ENCODE peak calls at places on chromosomes 12 and 14, in seven cellular contexts. O is heart left ventricle, F is cardiac fibroblast, T is testis, B is gastrocnemius medialis, R is suprapubic skin, Z is choroid plexus epithelial cell. K is an unnamed sample.

GRCh38 chr12:121001060-121001459 is 15.2 kb downstream of the C12orf43 start:
- DNase-seq in B (no peak), T (no peak), O (no peak), F (no peak), R (no peak), Z (no peak), K (no peak)

GRCh38 chr12:1927751-1928351 is 9.4 kb upstream of the CACNA2D4 start:
- DNase-seq in F (peak), O (peak), Z (no peak), R (peak), B (no peak), T (peak), K (no peak)

GRCh38 chr12:47736216-47736615 is 10.9 kb upstream of the ENDOU start:
- DNase-seq in F (no peak), Z (no peak), O (peak), T (no peak), B (no peak), R (no peak), K (no peak)

GRCh38 chr12:57813971-57814771 is 4.4 kb downstream of the AVIL start:
- DNase-seq in Z (peak), R (no peak), F (peak), O (no peak), B (no peak), T (peak), K (peak)

GRCh38 chr14:22536853-22537338 is 52.1 kb downstream of the DAD1 start:
- DNase-seq in F (peak), T (no peak), Z (peak), R (no peak), O (peak), B (peak), K (peak)

GRCh38 chr14:85358136-85358785 is 171.7 kb upstream of the FLRT2 start:
- DNase-seq in B (no peak), T (no peak), O (no peak), Z (no peak), R (no peak), F (no peak), K (no peak)

GRCh38 chr12:96108321-96108720 is 72.9 kb upstream of the LTA4H start:
- DNase-seq in B (no peak), T (no peak), F (peak), O (peak), R (no peak), Z (no peak), K (no peak)

GRCh38 chr12:15772405-15773018 is 16.7 kb downstream of the EPS8 start:
- DNase-seq in B (no peak), T (no peak), O (no peak), F (peak), R (no peak), Z (peak), K (peak)

GRCh38 chr14:62988967-62989366 is 56.3 kb downstream of the KCNH5 start:
- DNase-seq in R (no peak), O (no peak), Z (peak), T (no peak), B (no peak), F (peak), K (no peak)

GRCh38 chr12:46209914-46210834 is 58.7 kb downstream of the SLC38A1 start:
- DNase-seq in B (peak), O (peak), Z (no peak), R (no peak), T (no peak), F (peak), K (no peak)

GRCh38 chr14:100107236-100107635 is 42.0 kb downstream of the EVL start:
- DNase-seq in F (no peak), T (no peak), O (no peak), R (no peak), B (no peak), Z (no peak), K (peak)

GRCh38 chr12:71610036-71610795 is 53.4 kb downstream of the ZFC3H1 start:
- DNase-seq in O (no peak), F (no peak), R (no peak), Z (no peak), T (no peak), B (no peak), K (no peak)

GRCh38 chr12:110266980-110267620 is 13.9 kb upstream of the ATP2A2 start:
- DNase-seq in T (no peak), Z (peak), R (peak), B (peak), F (peak), O (peak), K (peak)

GRCh38 chr14:20988717-20989116 is 1.1 kb upstream of the METTL17 start:
- DNase-seq in O (no peak), T (no peak), R (no peak), F (no peak), B (no peak), Z (peak), K (no peak)
- H3K4me3 ChIP-seq in O (no peak), T (peak), R (no peak), F (no peak), B (no peak), Z (no peak), K (no peak)

GRCh38 chr12:92603741-92604432 is 98.9 kb upstream of the PLEKHG7 start:
- DNase-seq in B (no peak), Z (no peak), R (no peak), F (no peak), O (no peak), T (no peak), K (no peak)
- TF ChIP-seq CTCF in B (no peak), Z (peak), R (no peak), F (peak), O (no peak), T (no peak), K (peak)

DNA sequence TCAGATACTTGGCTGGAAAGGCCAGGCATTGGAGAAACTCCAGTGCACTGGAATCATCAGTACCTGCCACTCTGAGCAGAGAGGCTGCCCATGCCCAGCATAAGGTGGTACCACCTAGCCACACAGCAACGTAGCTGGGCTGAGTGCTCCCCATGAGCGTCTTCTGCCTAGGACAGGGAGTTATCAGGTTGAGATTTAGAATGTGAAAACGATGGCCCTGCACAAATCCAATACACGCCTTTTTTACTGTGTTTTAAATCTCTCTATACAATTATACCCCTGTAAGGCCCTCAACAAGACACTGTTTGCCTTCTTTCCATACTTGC is 66.7 kb upstream of the PTGR2 start:
- DNase-seq in R (no peak), O (no peak), Z (no peak), T (no peak), F (no peak), B (no peak), K (no peak)
- H3K4me3 ChIP-seq in R (peak), O (peak), Z (peak), T (no peak), F (peak), B (peak), K (peak)

GRCh38 chr12:29650371-29650770 is 133.4 kb downstream of the TMTC1 start:
- DNase-seq in T (no peak), F (no peak), O (no peak), R (no peak), Z (no peak), B (no peak), K (no peak)

GRCh38 chr12:29656762-29657538 is 126.8 kb downstream of the TMTC1 start:
- DNase-seq in B (no peak), Z (no peak), R (no peak), F (no peak), O (no peak), T (no peak), K (no peak)

GRCh38 chr12:29653286-29653685 is 130.5 kb downstream of the TMTC1 start:
- DNase-seq in F (no peak), T (no peak), O (no peak), R (no peak), Z (no peak), B (no peak), K (no peak)

GRCh38 chr12:29660847-29661246 is 122.9 kb downstream of the TMTC1 start:
- DNase-seq in Z (no peak), O (no peak), B (no peak), F (no peak), T (no peak), R (no peak), K (no peak)

GRCh38 chr12:29655861-29656260 is 127.9 kb downstream of the TMTC1 start:
- DNase-seq in F (peak), B (no peak), O (no peak), T (no peak), R (no peak), Z (no peak), K (no peak)
- TF ChIP-seq CTCF in F (no peak), B (no peak), O (no peak), T (no peak), R (no peak), Z (no peak), K (no peak)

DNA sequence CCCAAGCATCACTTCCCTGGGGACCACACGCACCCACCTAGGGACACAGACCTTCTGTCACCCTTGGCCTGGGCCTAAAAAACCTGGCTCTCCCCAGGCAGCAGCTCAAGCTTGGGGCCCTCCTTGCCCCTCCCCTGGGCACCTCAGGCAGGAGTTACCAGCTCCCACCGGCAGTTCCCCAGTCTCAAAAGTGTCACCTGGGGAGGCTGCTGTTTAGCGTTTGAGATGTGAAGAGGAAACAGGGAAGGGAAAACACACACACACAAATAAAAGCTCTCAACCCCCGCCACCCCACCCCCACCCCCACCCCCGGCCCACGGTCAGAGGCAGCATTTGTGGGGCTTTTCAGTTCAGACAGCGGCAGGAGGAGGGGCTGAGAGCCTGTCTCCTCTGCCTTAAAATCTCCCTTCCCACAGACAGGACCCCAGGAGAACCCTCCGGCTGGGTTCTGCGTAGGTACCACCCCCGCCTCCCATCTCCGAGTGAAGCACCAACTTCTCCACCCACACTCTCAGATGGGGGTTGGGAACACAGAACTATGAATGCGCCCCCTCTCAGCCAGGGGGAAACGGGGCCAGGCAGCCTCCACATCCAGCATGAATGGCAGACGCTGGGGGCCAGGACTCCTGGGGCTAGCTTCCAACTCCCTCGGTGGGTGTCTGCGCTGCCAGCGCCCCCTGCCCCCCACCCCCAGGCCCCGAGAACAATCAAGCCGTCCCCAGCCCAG is 3.0 kb downstream of the NCOR2 start:
- DNase-seq in T (no peak), R (no peak), F (no peak), O (no peak), Z (no peak), B (no peak), K (no peak)
- H3K4me3 ChIP-seq in T (no peak), R (peak), F (no peak), O (no peak), Z (peak), B (no peak), K (peak)

GRCh38 chr14:96806836-96807235 is 9.7 kb downstream of the VRK1 start:
- DNase-seq in O (no peak), F (no peak), T (no peak), Z (peak), R (no peak), B (no peak), K (peak)
- TF ChIP-seq CTCF in O (no peak), F (no peak), T (no peak), Z (no peak), R (no peak), B (no peak), K (no peak)

GRCh38 chr14:94771191-94771905 is 1.4 kb upstream of the GSC start:
- DNase-seq in F (no peak), B (no peak), T (no peak), Z (no peak), R (no peak), O (no peak), K (no peak)
- H3K4me3 ChIP-seq in F (no peak), B (no peak), T (no peak), Z (no peak), R (no peak), O (no peak), K (no peak)

K was measured in fibroblast of villous mesenchyme.